ENCODE peak calls at places on chromosomes 7 and 10, in five cellular contexts. One of them, this sample, is unnamed.
A peak's percentile ranks its signal among the peaks of the same experiment; 100 is the strongest.

GRCh38 chr7:44196450-44196872 is 4.3 kb upstream of the YKT6 start:
- DNase-seq in fibroblast of lung: peak; percentile 62
- DNase-seq in brain microvascular endothelial cell: peak; percentile 55
- DNase-seq in sigmoid colon: peak; percentile 67
- DNase-seq in heart right ventricle: peak; percentile 30
- DNase-seq in this sample: peak; percentile 28

GRCh38 chr7:12111461-12112405 is 99.4 kb upstream of the TMEM106B start:
- DNase-seq in fibroblast of lung: peak; percentile 52
- DNase-seq in brain microvascular endothelial cell: no peak
- DNase-seq in sigmoid colon: peak; percentile 90
- DNase-seq in heart right ventricle: no peak
- DNase-seq in this sample: peak; percentile 25

GRCh38 chr7:121123028-121123427 is 134.5 kb downstream of the CPED1 start:
- DNase-seq in fibroblast of lung: peak; percentile 66
- DNase-seq in brain microvascular endothelial cell: no peak
- DNase-seq in sigmoid colon: no peak
- DNase-seq in heart right ventricle: no peak
- DNase-seq in this sample: no peak

GRCh38 chr10:3500408-3500856 is 284.6 kb downstream of the KLF6 start:
- DNase-seq in fibroblast of lung: peak; percentile 95
- DNase-seq in brain microvascular endothelial cell: peak; percentile 99
- DNase-seq in sigmoid colon: peak; percentile 90
- DNase-seq in heart right ventricle: peak; percentile 73
- DNase-seq in this sample: no peak

GRCh38 chr7:7902845-7903244 is 65.8 kb upstream of the GLCCI1 start:
- DNase-seq in fibroblast of lung: no peak
- DNase-seq in brain microvascular endothelial cell: no peak
- DNase-seq in sigmoid colon: no peak
- DNase-seq in heart right ventricle: no peak
- DNase-seq in this sample: no peak

GRCh38 chr10:121469797-121470606 is 128.2 kb downstream of the FGFR2 start:
- DNase-seq in fibroblast of lung: no peak
- DNase-seq in brain microvascular endothelial cell: no peak
- DNase-seq in sigmoid colon: no peak
- DNase-seq in heart right ventricle: no peak
- DNase-seq in this sample: no peak

GRCh38 chr10:4721994-4722753 is 103.8 kb upstream of the AKR1E2 start:
- DNase-seq in fibroblast of lung: peak; percentile 94
- DNase-seq in brain microvascular endothelial cell: peak; percentile 24
- DNase-seq in sigmoid colon: no peak
- DNase-seq in heart right ventricle: no peak
- DNase-seq in this sample: no peak

GRCh38 chr7:30934225-30934624 is 22.6 kb downstream of the AQP1 start:
- DNase-seq in fibroblast of lung: no peak
- DNase-seq in brain microvascular endothelial cell: no peak
- DNase-seq in sigmoid colon: no peak
- DNase-seq in heart right ventricle: no peak
- DNase-seq in this sample: no peak

GRCh38 chr10:130411496-130412070 is 275.4 kb downstream of the GLRX3 start:
- DNase-seq in fibroblast of lung: no peak
- DNase-seq in brain microvascular endothelial cell: no peak
- DNase-seq in sigmoid colon: peak; percentile 19
- DNase-seq in heart right ventricle: no peak
- DNase-seq in this sample: no peak

GRCh38 chr7:116417593-116418345 is 81.8 kb upstream of the CAV2 start:
- DNase-seq in fibroblast of lung: no peak
- DNase-seq in brain microvascular endothelial cell: no peak
- DNase-seq in sigmoid colon: no peak
- DNase-seq in heart right ventricle: no peak
- DNase-seq in this sample: no peak

GRCh38 chr10:36086976-36087726 is 445.1 kb upstream of the FZD8 start:
- DNase-seq in fibroblast of lung: no peak
- DNase-seq in brain microvascular endothelial cell: no peak
- DNase-seq in sigmoid colon: no peak
- DNase-seq in heart right ventricle: no peak
- DNase-seq in this sample: no peak

GRCh38 chr10:114767101-114767588 is 54.4 kb upstream of the FHIP2A start:
- DNase-seq in fibroblast of lung: peak; percentile 62
- DNase-seq in brain microvascular endothelial cell: peak; percentile 45
- DNase-seq in sigmoid colon: no peak
- DNase-seq in heart right ventricle: no peak
- DNase-seq in this sample: peak; percentile 47

GRCh38 chr10:131905603-131906268 is 4.9 kb downstream of the PPP2R2D start:
- DNase-seq in fibroblast of lung: no peak
- DNase-seq in brain microvascular endothelial cell: no peak
- DNase-seq in sigmoid colon: peak; percentile 48
- DNase-seq in heart right ventricle: no peak
- DNase-seq in this sample: no peak

GRCh38 chr10:52703898-52704297 is 68.7 kb downstream of the MBL2 start:
- DNase-seq in fibroblast of lung: no peak
- DNase-seq in brain microvascular endothelial cell: no peak
- DNase-seq in sigmoid colon: no peak
- DNase-seq in heart right ventricle: no peak
- DNase-seq in this sample: peak; percentile 8

GRCh38 chr7:30159698-30160143 is 24.9 kb downstream of the MTURN start:
- DNase-seq in fibroblast of lung: peak; percentile 23
- DNase-seq in brain microvascular endothelial cell: peak; percentile 7
- DNase-seq in sigmoid colon: no peak
- DNase-seq in heart right ventricle: no peak
- DNase-seq in this sample: no peak

GRCh38 chr7:70317356-70317755 is 719.1 kb downstream of the AUTS2 start:
- DNase-seq in fibroblast of lung: peak; percentile 39
- DNase-seq in brain microvascular endothelial cell: no peak
- DNase-seq in sigmoid colon: no peak
- DNase-seq in heart right ventricle: no peak
- DNase-seq in this sample: peak; percentile 52

GRCh38 chr10:10131984-10132383 is 885.7 kb upstream of the CELF2 start:
- DNase-seq in fibroblast of lung: peak; percentile 47
- DNase-seq in brain microvascular endothelial cell: no peak
- DNase-seq in sigmoid colon: no peak
- DNase-seq in heart right ventricle: no peak
- DNase-seq in this sample: no peak

GRCh38 chr7:16023046-16023445 is 336.6 kb upstream of the MEOX2 start:
- DNase-seq in fibroblast of lung: no peak
- DNase-seq in brain microvascular endothelial cell: no peak
- DNase-seq in sigmoid colon: no peak
- DNase-seq in heart right ventricle: no peak
- DNase-seq in this sample: no peak

GRCh38 chr7:51316262-51316665 is 345 bp downstream of the COBL start:
- DNase-seq in fibroblast of lung: no peak
- DNase-seq in brain microvascular endothelial cell: no peak
- DNase-seq in sigmoid colon: peak; percentile 69
- DNase-seq in heart right ventricle: no peak
- DNase-seq in this sample: peak; percentile 31

GRCh38 chr7:26860361-26860760 is 4.0 kb downstream of the SKAP2 start:
- DNase-seq in fibroblast of lung: peak; percentile 37
- DNase-seq in brain microvascular endothelial cell: no peak
- DNase-seq in sigmoid colon: no peak
- DNase-seq in heart right ventricle: no peak
- DNase-seq in this sample: no peak

GRCh38 chr7:19762631-19763030 is 10.8 kb downstream of the TMEM196 start:
- DNase-seq in fibroblast of lung: peak; percentile 14
- DNase-seq in brain microvascular endothelial cell: no peak
- DNase-seq in sigmoid colon: no peak
- DNase-seq in heart right ventricle: no peak
- DNase-seq in this sample: no peak

GRCh38 chr7:111561659-111561908 is 708 bp downstream of the IMMP2L start:
- DNase-seq in fibroblast of lung: no peak
- DNase-seq in brain microvascular endothelial cell: peak; percentile 4
- DNase-seq in sigmoid colon: no peak
- DNase-seq in heart right ventricle: no peak
- DNase-seq in this sample: no peak

GRCh38 chr10:128050937-128051336 is 75.3 kb downstream of the MKI67 start:
- DNase-seq in fibroblast of lung: no peak
- DNase-seq in brain microvascular endothelial cell: no peak
- DNase-seq in sigmoid colon: peak; percentile 74
- DNase-seq in heart right ventricle: no peak
- DNase-seq in this sample: no peak

GRCh38 chr7:4665661-4666060 is 16.4 kb upstream of the FOXK1 start:
- DNase-seq in fibroblast of lung: peak; percentile 97
- DNase-seq in brain microvascular endothelial cell: peak; percentile 96
- DNase-seq in sigmoid colon: peak; percentile 5
- DNase-seq in heart right ventricle: no peak
- DNase-seq in this sample: no peak

GRCh38 chr7:4663239-4663638 is 18.9 kb upstream of the FOXK1 start:
- DNase-seq in fibroblast of lung: no peak
- DNase-seq in brain microvascular endothelial cell: no peak
- DNase-seq in sigmoid colon: peak; percentile 13
- DNase-seq in heart right ventricle: no peak
- DNase-seq in this sample: no peak

GRCh38 chr7:4670791-4671190 is 11.3 kb upstream of the FOXK1 start:
- DNase-seq in fibroblast of lung: no peak
- DNase-seq in brain microvascular endothelial cell: no peak
- DNase-seq in sigmoid colon: no peak
- DNase-seq in heart right ventricle: no peak
- DNase-seq in this sample: no peak

GRCh38 chr7:4668510-4668847 is 13.6 kb upstream of the FOXK1 start:
- DNase-seq in fibroblast of lung: no peak
- DNase-seq in brain microvascular endothelial cell: no peak
- DNase-seq in sigmoid colon: peak; percentile 22
- DNase-seq in heart right ventricle: no peak
- DNase-seq in this sample: no peak

GRCh38 chr7:4667776-4668509 is 14.2 kb upstream of the FOXK1 start:
- DNase-seq in fibroblast of lung: peak; percentile 87
- DNase-seq in brain microvascular endothelial cell: peak; percentile 90
- DNase-seq in sigmoid colon: peak; percentile 44
- DNase-seq in heart right ventricle: no peak
- DNase-seq in this sample: peak; percentile 62
- H3K4me3 ChIP-seq in fibroblast of lung: no peak overlapping the region
- H3K4me3 ChIP-seq in brain microvascular endothelial cell: peak overlapping the region; percentile 15
- H3K4me3 ChIP-seq in sigmoid colon: no peak overlapping the region
- H3K4me3 ChIP-seq in heart right ventricle: no peak overlapping the region
- H3K4me3 ChIP-seq in this sample: no peak overlapping the region

GRCh38 chr10:109898007-109898406 is 25.3 kb downstream of the XPNPEP1 start:
- DNase-seq in fibroblast of lung: no peak
- DNase-seq in brain microvascular endothelial cell: no peak
- DNase-seq in sigmoid colon: no peak
- DNase-seq in heart right ventricle: no peak
- DNase-seq in this sample: no peak
- H3K36me3 ChIP-seq in fibroblast of lung: peaks cover 2% of the 10 kb centered on the region
- H3K36me3 ChIP-seq in brain microvascular endothelial cell: no peaks in the 10 kb centered on the region
- H3K36me3 ChIP-seq in sigmoid colon: no peaks in the 10 kb centered on the region
- H3K36me3 ChIP-seq in heart right ventricle: peaks cover 2% of the 10 kb centered on the region
- H3K36me3 ChIP-seq in this sample: peaks cover 24% of the 10 kb centered on the region

DNA sequence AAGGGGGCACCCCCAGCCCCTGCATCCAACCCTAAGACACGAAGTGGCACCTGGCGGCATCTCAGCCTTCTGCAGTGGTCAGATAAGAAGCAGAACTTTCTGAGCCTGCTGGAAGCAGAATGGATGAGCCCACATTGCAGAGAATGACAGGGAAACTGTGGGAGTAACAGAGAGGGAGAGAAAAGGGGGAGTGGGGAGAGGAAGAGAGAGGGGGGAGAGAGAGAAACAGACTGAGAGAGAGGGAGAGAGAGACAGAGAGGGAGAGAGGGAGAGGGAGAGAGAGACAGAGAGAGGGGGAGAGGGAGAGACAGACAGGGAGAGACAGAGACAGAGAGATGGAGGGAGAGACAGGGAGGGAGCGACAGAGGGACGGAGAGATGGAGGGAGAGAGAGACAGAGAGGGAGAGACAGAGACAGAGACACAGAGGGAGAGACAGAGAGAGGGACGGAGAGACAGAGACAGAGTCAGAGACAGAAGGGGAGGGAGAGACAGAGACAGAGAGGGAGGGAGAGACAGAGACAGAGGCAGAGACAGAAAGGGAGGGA is 35.9 kb downstream of the MICALL2 start:
- DNase-seq in fibroblast of lung: no peak
- DNase-seq in brain microvascular endothelial cell: no peak
- DNase-seq in sigmoid colon: no peak
- DNase-seq in heart right ventricle: no peak
- DNase-seq in this sample: no peak
- H3K27me3 ChIP-seq in fibroblast of lung: peaks cover 11% of the 10 kb centered on the region
- H3K27me3 ChIP-seq in brain microvascular endothelial cell: peaks cover 13% of the 10 kb centered on the region
- H3K27me3 ChIP-seq in sigmoid colon: peaks cover 42% of the 10 kb centered on the region
- H3K27me3 ChIP-seq in heart right ventricle: peaks cover 28% of the 10 kb centered on the region
- H3K27me3 ChIP-seq in this sample: peaks cover 2% of the 10 kb centered on the region

GRCh38 chr10:42836096-42836495 is 53.5 kb downstream of the BMS1 start:
- DNase-seq in fibroblast of lung: no peak
- DNase-seq in brain microvascular endothelial cell: no peak
- DNase-seq in sigmoid colon: no peak
- DNase-seq in heart right ventricle: no peak
- DNase-seq in this sample: no peak
- H3K4me3 ChIP-seq in fibroblast of lung: no peak overlapping the region
- H3K4me3 ChIP-seq in brain microvascular endothelial cell: no peak overlapping the region
- H3K4me3 ChIP-seq in sigmoid colon: no peak overlapping the region
- H3K4me3 ChIP-seq in heart right ventricle: no peak overlapping the region
- H3K4me3 ChIP-seq in this sample: no peak overlapping the region

DNA sequence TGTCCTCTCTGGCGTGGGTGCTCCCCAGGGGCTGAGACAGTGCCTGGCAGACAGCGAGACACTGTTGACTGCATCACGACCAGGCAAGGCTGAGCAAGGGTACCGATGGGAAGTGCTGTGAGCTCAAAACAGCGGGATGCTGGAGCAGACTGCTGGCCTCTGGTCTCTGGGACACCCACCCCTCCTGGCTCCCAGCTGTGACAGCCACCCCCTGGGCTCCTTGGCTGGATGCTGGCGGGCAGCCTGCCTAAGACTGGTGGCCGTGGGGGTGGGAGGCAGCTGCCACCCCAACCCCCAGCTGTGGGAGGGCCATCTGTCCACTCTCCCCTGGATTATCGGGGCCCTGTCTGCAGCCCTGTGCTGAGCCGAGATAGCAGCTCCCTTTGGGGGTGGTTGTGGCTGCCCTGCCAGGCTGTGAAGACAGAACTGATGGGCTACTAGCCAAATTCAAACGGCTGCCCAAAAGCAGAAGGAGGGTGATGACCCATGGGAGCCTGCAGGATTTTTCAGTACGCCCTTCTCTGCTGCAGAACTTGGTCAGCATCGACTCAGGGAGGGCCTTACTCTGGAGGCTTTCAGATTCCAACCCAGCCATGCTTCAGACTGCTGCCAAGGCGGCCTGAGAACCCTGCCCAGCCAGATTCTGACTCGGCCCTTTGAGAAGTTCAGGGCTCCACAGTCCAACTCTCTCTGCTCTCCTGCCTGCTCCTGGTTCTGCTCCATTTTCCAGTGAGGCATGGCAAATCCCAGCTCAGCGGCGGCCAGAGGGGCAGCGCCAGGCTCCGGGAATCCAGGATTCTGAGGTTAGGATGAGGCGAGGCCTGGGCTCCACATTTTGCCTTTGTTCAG is 125.3 kb downstream of the NEURL1 start:
- DNase-seq in fibroblast of lung: peak; percentile 82
- DNase-seq in brain microvascular endothelial cell: no peak
- DNase-seq in sigmoid colon: peak; percentile 88
- DNase-seq in heart right ventricle: peak; percentile 75
- DNase-seq in this sample: peak; percentile 23
- H3K36me3 ChIP-seq in fibroblast of lung: peaks cover 39% of the 10 kb centered on the region
- H3K36me3 ChIP-seq in brain microvascular endothelial cell: peaks cover 21% of the 10 kb centered on the region
- H3K36me3 ChIP-seq in sigmoid colon: peaks cover 87% of the 10 kb centered on the region
- H3K36me3 ChIP-seq in heart right ventricle: peaks cover 47% of the 10 kb centered on the region
- H3K36me3 ChIP-seq in this sample: peaks cover 67% of the 10 kb centered on the region

DNA sequence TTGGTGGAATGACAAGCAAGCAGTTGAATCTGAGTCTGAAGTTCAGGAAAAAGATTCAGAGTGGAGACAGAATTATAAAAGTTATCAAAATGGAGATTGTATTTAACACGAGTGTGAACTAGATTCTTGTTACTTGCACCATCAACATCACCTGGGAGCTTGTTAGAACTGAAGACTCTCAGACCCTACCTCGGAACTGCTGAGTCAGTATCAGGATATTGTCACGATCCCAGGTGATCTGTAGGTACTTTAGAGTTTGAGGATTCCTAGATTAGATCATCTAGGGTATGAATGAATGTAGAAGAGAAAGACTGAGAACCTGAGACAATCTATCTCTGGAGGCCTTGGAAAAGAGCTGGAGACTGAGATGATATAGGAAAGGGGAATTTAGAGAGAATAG is 194.1 kb downstream of the CTTNBP2 start:
- DNase-seq in fibroblast of lung: no peak
- DNase-seq in brain microvascular endothelial cell: no peak
- DNase-seq in sigmoid colon: no peak
- DNase-seq in heart right ventricle: no peak
- DNase-seq in this sample: no peak
- H3K27me3 ChIP-seq in fibroblast of lung: no peaks in the 10 kb centered on the region
- H3K27me3 ChIP-seq in brain microvascular endothelial cell: no peaks in the 10 kb centered on the region
- H3K27me3 ChIP-seq in sigmoid colon: no peaks in the 10 kb centered on the region
- H3K27me3 ChIP-seq in heart right ventricle: no peaks in the 10 kb centered on the region
- H3K27me3 ChIP-seq in this sample: no peaks in the 10 kb centered on the region